ENCODE peak calls at places on chromosomes 5 and 9, in six cellular contexts. R, L, I, B, W and D are unnamed samples.

GRCh38 chr9:72232778-72233177 is 83.5 kb downstream of the GDA start:
- DNase-seq in I (no peak), R (no peak), L (no peak), B (no peak), W (no peak), D (no peak)

GRCh38 chr5:162485666-162486292 is 418.2 kb downstream of the GABRG2 start:
- DNase-seq in I (no peak), B (no peak), W (peak; percentile 10), L (no peak), R (no peak), D (no peak)

GRCh38 chr5:74919487-74919886 is 53.3 kb upstream of the FAM169A start:
- DNase-seq in L (no peak), I (peak; percentile 51), B (no peak), R (no peak), W (peak; percentile 77), D (no peak)

GRCh38 chr5:170169996-170170395 is 62.8 kb upstream of the C5orf58 start:
- DNase-seq in B (no peak), L (no peak), R (no peak), I (no peak), W (no peak), D (no peak)

GRCh38 chr5:108703313-108703712 is 44.4 kb upstream of the FER start:
- DNase-seq in L (no peak), W (no peak), B (no peak), R (no peak), I (no peak), D (no peak)

GRCh38 chr5:110957934-110958333 is 113.6 kb upstream of the TSLP start:
- DNase-seq in L (no peak), W (no peak), I (no peak), R (no peak), B (no peak), D (no peak)

GRCh38 chr5:137496919-137497318 is 2.2 kb downstream of the SPOCK1 start:
- DNase-seq in B (no peak), L (no peak), I (no peak), W (no peak), R (no peak), D (no peak)

GRCh38 chr9:82273121-82273520 is 284.5 kb downstream of the SPATA31D1 start:
- DNase-seq in L (no peak), I (no peak), W (no peak), B (no peak), R (no peak), D (no peak)

GRCh38 chr9:27117489-27118135 is 8.6 kb downstream of the TEK start:
- DNase-seq in L (no peak), W (peak; percentile 34), R (no peak), I (no peak), B (no peak), D (peak; percentile 86)

GRCh38 chr9:87445646-87446045 is 52.0 kb upstream of the DAPK1 start:
- DNase-seq in R (peak; percentile 33), L (peak; percentile 5), W (peak; percentile 66), I (peak; percentile 38), B (no peak), D (no peak)

GRCh38 chr5:128062172-128062746 is 21.3 kb upstream of the SLC12A2 start:
- DNase-seq in B (no peak), W (no peak), I (no peak), L (no peak), R (no peak), D (no peak)

GRCh38 chr9:91117959-91118651 is 243.6 kb downstream of the AUH start:
- DNase-seq in W (peak; percentile 94), R (no peak), L (no peak), B (no peak), I (peak; percentile 75), D (peak; percentile 91)

GRCh38 chr5:96876292-96876850 is at the start of gene ERAP2:
- DNase-seq in W (peak; percentile 52), I (peak; percentile 24), R (no peak), L (no peak), B (no peak), D (no peak)

GRCh38 chr9:11962327-11962726 is 730.9 kb upstream of the TYRP1 start:
- DNase-seq in W (no peak), I (no peak), R (no peak), B (no peak), L (no peak), D (no peak)

GRCh38 chr5:131328536-131329186 is 64.8 kb downstream of the CDC42SE2 start:
- DNase-seq in W (no peak), R (no peak), B (no peak), I (no peak), L (no peak), D (no peak)

GRCh38 chr5:123937230-123937629 is 425.3 kb downstream of the CSNK1G3 start:
- DNase-seq in I (no peak), R (no peak), L (no peak), B (no peak), W (no peak), D (no peak)

GRCh38 chr9:98607787-98608186 is 100.9 kb downstream of the GABBR2 start:
- DNase-seq in W (no peak), R (no peak), I (no peak), B (no peak), L (no peak), D (no peak)

GRCh38 chr9:79166005-79166404 is 405.8 kb upstream of the TLE4 start:
- DNase-seq in B (no peak), L (no peak), W (peak; percentile 64), I (no peak), R (no peak), D (no peak)

GRCh38 chr9:33750839-33751339 is 44.5 kb upstream of the PRSS3 start:
- DNase-seq in L (no peak), W (peak; percentile 73), I (no peak), R (no peak), B (no peak), D (no peak)

GRCh38 chr9:37454238-37454637 is 11.0 kb downstream of the ZBTB5 start:
- DNase-seq in I (no peak), B (no peak), R (no peak), W (no peak), L (no peak), D (no peak)

GRCh38 chr9:77817590-77818311 is 169.6 kb upstream of the GNA14 start:
- DNase-seq in B (no peak), I (no peak), R (no peak), L (no peak), W (no peak), D (no peak)